ENCODE peak calls at places on chromosomes 11 and 22, in ten cellular contexts. E is stimulated activated CD4-positive, alpha-beta T cell treated with anti-CD3 and anti-CD28 coated beads, Interleukin-1b, Interleukin-23, amount 100 ng/mL, for 4 hours; M is activated CD4-positive, CD25-positive, alpha-beta regulatory T cell treated with anti-CD3 and anti-CD28 coated beads, Interleukin-2, amount 50 U/mL, for 16 hours; T is mesenchymal stem cell; G is amygdala; V is DMS153; X is endodermal cell; Q is Right ventricle myocardium superior; P is sigmoid colon; N is midbrain. K is an unnamed sample.
A peak's percentile ranks its signal among the peaks of the same experiment; 100 is the strongest.

GRCh38 chr22:48081281-48081680 is 1318.8 kb downstream of the TBC1D22A start:
- DNase-seq in N (no peak), G (no peak), E (no peak), X (no peak), V (no peak), M (no peak), T (no peak), Q (no peak), P (peak; percentile 53), K (no peak)

GRCh38 chr11:43690929-43691328 is 10.4 kb downstream of the HSD17B12 start:
- DNase-seq in N (no peak), E (no peak), X (no peak), M (no peak), P (no peak), Q (no peak), T (no peak), G (no peak), V (no peak), K (no peak)

GRCh38 chr11:67640021-67640757 is 626 bp upstream of the TBX10 start:
- DNase-seq in X (peak; percentile 94), T (peak; percentile 52), Q (peak; percentile 66), G (peak; percentile 36), M (peak; percentile 36), V (peak; percentile 32), P (peak; percentile 83), E (peak; percentile 37), N (peak; percentile 37), K (no peak)

GRCh38 chr11:73570415-73571114 is 27.3 kb downstream of the FAM168A start:
- DNase-seq in V (no peak), M (no peak), G (no peak), E (no peak), P (no peak), T (peak; percentile 11), X (no peak), N (no peak), Q (no peak), K (no peak)

GRCh38 chr11:63536669-63537292 is at the start of gene PLAAT4:
- DNase-seq in P (peak; percentile 78), V (no peak), M (no peak), N (peak; percentile 70), T (peak; percentile 72), G (no peak), Q (no peak), X (no peak), E (peak; percentile 25), K (no peak)

GRCh38 chr22:23893446-23893956 is 682 bp upstream of the MIF start:
- DNase-seq in E (no peak), N (no peak), V (no peak), P (peak; percentile 46), M (no peak), X (no peak), Q (no peak), T (no peak), G (no peak), K (no peak)

GRCh38 chr11:831132-831864 is 1.5 kb upstream of the CD151 start:
- DNase-seq in G (no peak), M (no peak), Q (no peak), P (no peak), X (no peak), V (no peak), T (no peak), E (no peak), N (no peak), K (no peak)

GRCh38 chr11:103202048-103202651 is 92.9 kb downstream of the DYNC2H1 start:
- DNase-seq in V (no peak), P (no peak), M (no peak), Q (no peak), X (no peak), G (no peak), E (no peak), N (no peak), T (peak; percentile 58), K (peak; percentile 21)

GRCh38 chr22:40922484-40923303 is 28.5 kb upstream of the RBX1 start:
- DNase-seq in X (no peak), Q (no peak), T (peak; percentile 74), N (peak; percentile 71), V (peak; percentile 43), P (no peak), G (no peak), E (peak; percentile 22), M (no peak), K (peak; percentile 31)

GRCh38 chr11:58024601-58025091 is 965 bp downstream of the OR9Q1 start:
- DNase-seq in V (peak; percentile 71), T (peak; percentile 31), X (no peak), G (no peak), P (no peak), N (no peak), E (no peak), Q (peak; percentile 89), M (no peak), K (no peak)

GRCh38 chr11:72234514-72234830 is 9.5 kb downstream of the PHOX2A start:
- DNase-seq in X (peak; percentile 12), Q (no peak), M (no peak), T (no peak), P (peak; percentile 9), V (no peak), N (no peak), G (no peak), E (no peak), K (no peak)

GRCh38 chr11:130197386-130198035 is 37.9 kb downstream of the ST14 start:
- DNase-seq in N (no peak), Q (no peak), M (no peak), V (no peak), E (no peak), P (no peak), G (no peak), X (no peak), T (no peak), K (no peak)

GRCh38 chr11:2589538-2589934 is 110.3 kb downstream of the KCNQ1OT1 start:
- DNase-seq in Q (peak; percentile 27), E (no peak), M (no peak), P (no peak), N (no peak), T (no peak), G (no peak), X (no peak), V (no peak), K (no peak)